ENCODE peak calls at places on chromosomes 4 and X, in five cellular contexts. One of them, this sample, is unnamed.
A peak's percentile ranks its signal among the peaks of the same experiment; 100 is the strongest.

GRCh38 chr4:6532102-6532501 is 42.9 kb upstream of the MAN2B2 start:
- DNase-seq in stomach: no peak
- DNase-seq in ELR: no peak
- DNase-seq in posterior cingulate gyrus: no peak
- DNase-seq in amniotic epithelial cell: no peak
- DNase-seq in this sample: no peak

GRCh38 chr4:37685726-37686372 is 327 bp downstream of the RELL1 start:
- DNase-seq in stomach: peak; percentile 58
- DNase-seq in ELR: peak; percentile 59
- DNase-seq in posterior cingulate gyrus: peak; percentile 35
- DNase-seq in amniotic epithelial cell: no peak
- DNase-seq in this sample: peak; percentile 78

GRCh38 chr4:94814237-94814636 is 56.5 kb downstream of the BMPR1B start:
- DNase-seq in stomach: no peak
- DNase-seq in ELR: no peak
- DNase-seq in posterior cingulate gyrus: no peak
- DNase-seq in amniotic epithelial cell: peak; percentile 37
- DNase-seq in this sample: no peak

GRCh38 chrX:40448793-40449192 is 132.0 kb upstream of the ATP6AP2 start:
- DNase-seq in stomach: no peak
- DNase-seq in ELR: no peak
- DNase-seq in posterior cingulate gyrus: no peak
- DNase-seq in amniotic epithelial cell: no peak
- DNase-seq in this sample: no peak

GRCh38 chr4:176193898-176194297 is 1.5 kb downstream of the SPATA4 start:
- DNase-seq in stomach: no peak
- DNase-seq in ELR: peak; percentile 95
- DNase-seq in posterior cingulate gyrus: no peak
- DNase-seq in amniotic epithelial cell: peak; percentile 77
- DNase-seq in this sample: no peak

GRCh38 chrX:8873102-8873501 is 71.9 kb upstream of the FAM9A start:
- DNase-seq in stomach: no peak
- DNase-seq in ELR: no peak
- DNase-seq in posterior cingulate gyrus: no peak
- DNase-seq in amniotic epithelial cell: no peak
- DNase-seq in this sample: no peak

GRCh38 chr4:168848977-168849687 is 160.9 kb downstream of the CBR4 start:
- DNase-seq in stomach: no peak
- DNase-seq in ELR: no peak
- DNase-seq in posterior cingulate gyrus: no peak
- DNase-seq in amniotic epithelial cell: peak; percentile 63
- DNase-seq in this sample: no peak

GRCh38 chrX:109848451-109849050 is 115.5 kb upstream of the ACSL4 start:
- DNase-seq in stomach: no peak
- DNase-seq in ELR: no peak
- DNase-seq in posterior cingulate gyrus: no peak
- DNase-seq in amniotic epithelial cell: no peak
- DNase-seq in this sample: no peak

GRCh38 chr4:53040459-53040815 is 178.3 kb downstream of the RASL11B start:
- DNase-seq in stomach: no peak
- DNase-seq in ELR: no peak
- DNase-seq in posterior cingulate gyrus: no peak
- DNase-seq in amniotic epithelial cell: peak; percentile 71
- DNase-seq in this sample: no peak

GRCh38 chrX:71671938-71672337 is 4.6 kb downstream of the LOC101059915 start:
- DNase-seq in stomach: no peak
- DNase-seq in ELR: no peak
- DNase-seq in posterior cingulate gyrus: no peak
- DNase-seq in amniotic epithelial cell: no peak
- DNase-seq in this sample: no peak

GRCh38 chrX:20715176-20715575 is 448.5 kb upstream of the RPS6KA3 start:
- DNase-seq in stomach: no peak
- DNase-seq in ELR: no peak
- DNase-seq in posterior cingulate gyrus: no peak
- DNase-seq in amniotic epithelial cell: peak; percentile 19
- DNase-seq in this sample: no peak

GRCh38 chrX:2523911-2524310 is 23.1 kb upstream of the DHRSX start:
- DNase-seq in stomach: no peak
- DNase-seq in ELR: no peak
- DNase-seq in posterior cingulate gyrus: no peak
- DNase-seq in amniotic epithelial cell: no peak
- DNase-seq in this sample: no peak

GRCh38 chr4:100177855-100178254 is 12.4 kb downstream of the DDIT4L start:
- DNase-seq in stomach: no peak
- DNase-seq in ELR: no peak
- DNase-seq in posterior cingulate gyrus: no peak
- DNase-seq in amniotic epithelial cell: no peak
- DNase-seq in this sample: no peak

This sample was measured in left ventricle myocardium superior.